ENCODE peak calls at places on chromosomes 3 and 15, in seven cellular contexts. M is tibial nerve, Y is lower lobe of right lung, E is fibroblast of lung, U is prostate gland, T is psoas muscle, A is endothelial cell of umbilical vein. B is an unnamed sample.

GRCh38 chr3:64880926-64881325 is 193.1 kb upstream of the ADAMTS9 start:
- DNase-seq in M (no peak), Y (no peak), E (no peak), U (no peak), T (no peak), A (peak; percentile 62), B (no peak)

GRCh38 chr3:16171009-16171408 is 3.5 kb upstream of the GALNT15 start:
- DNase-seq in M (no peak), Y (no peak), E (no peak), U (no peak), T (no peak), A (no peak), B (no peak)

GRCh38 chr3:17151598-17152373 is 267.0 kb downstream of the PLCL2 start:
- DNase-seq in M (no peak), Y (no peak), E (no peak), U (no peak), T (peak; percentile 21), A (no peak), B (no peak)

GRCh38 chr15:30859091-30859874 is 44.4 kb upstream of the FAN1 start:
- DNase-seq in M (no peak), Y (no peak), E (peak; percentile 16), U (no peak), T (no peak), A (peak; percentile 62), B (peak; percentile 47)

GRCh38 chr3:190486201-190486865 is 27.6 kb upstream of the IL1RAP start:
- DNase-seq in M (no peak), Y (no peak), E (peak; percentile 69), U (no peak), T (no peak), A (peak; percentile 81), B (no peak)

GRCh38 chr3:160061525-160061924 is 72.9 kb downstream of the IL12A start:
- DNase-seq in M (no peak), Y (no peak), E (no peak), U (no peak), T (no peak), A (no peak), B (no peak)

GRCh38 chr3:74393426-74393825 is 221.0 kb downstream of the CNTN3 start:
- DNase-seq in M (no peak), Y (no peak), E (no peak), U (no peak), T (no peak), A (no peak), B (no peak)

GRCh38 chr3:36063992-36064391 is 316.3 kb upstream of the STAC start:
- DNase-seq in M (no peak), Y (no peak), E (peak; percentile 34), U (no peak), T (no peak), A (no peak), B (no peak)

GRCh38 chr15:28975766-28976179 is 90.0 kb downstream of the APBA2 start:
- DNase-seq in M (no peak), Y (no peak), E (peak; percentile 43), U (no peak), T (no peak), A (peak; percentile 32), B (peak; percentile 76)

GRCh38 chr15:80934761-80935221 is 54.8 kb downstream of the MESD start:
- DNase-seq in M (no peak), Y (no peak), E (peak; percentile 85), U (no peak), T (no peak), A (peak; percentile 63), B (no peak)

GRCh38 chr3:196903740-196904139 is 36.0 kb downstream of the SENP5 start:
- DNase-seq in M (no peak), Y (no peak), E (no peak), U (no peak), T (no peak), A (no peak), B (no peak)

GRCh38 chr3:194711913-194712312 is 26.2 kb downstream of the FAM43A start:
- DNase-seq in M (no peak), Y (no peak), E (peak; percentile 93), U (no peak), T (peak; percentile 22), A (peak; percentile 97), B (no peak)

GRCh38 chr3:175185903-175186302 is 326.8 kb downstream of the NAALADL2 start:
- DNase-seq in M (no peak), Y (no peak), E (no peak), U (no peak), T (no peak), A (no peak), B (no peak)

GRCh38 chr3:39052613-39053012 is 797 bp downstream of the WDR48 start:
- DNase-seq in M (no peak), Y (no peak), E (no peak), U (no peak), T (no peak), A (no peak), B (no peak)

GRCh38 chr3:153221748-153222162 is 59.7 kb downstream of the RAP2B start:
- DNase-seq in M (peak; percentile 16), Y (peak; percentile 60), E (peak; percentile 99), U (no peak), T (peak; percentile 40), A (peak; percentile 95), B (no peak)

GRCh38 chr3:56818156-56818985 is 16.6 kb upstream of the ARHGEF3 start:
- DNase-seq in M (no peak), Y (no peak), E (no peak), U (no peak), T (no peak), A (no peak), B (no peak)

GRCh38 chr3:134860141-134860540 is 65.1 kb downstream of the EPHB1 start:
- DNase-seq in M (no peak), Y (no peak), E (no peak), U (no peak), T (no peak), A (no peak), B (no peak)

GRCh38 chr15:64566102-64566501 is 105.7 kb downstream of the ZNF609 start:
- DNase-seq in M (no peak), Y (no peak), E (no peak), U (no peak), T (no peak), A (no peak), B (no peak)

GRCh38 chr3:195356151-195357086 is 85.5 kb upstream of the XXYLT1 start:
- DNase-seq in M (no peak), Y (no peak), E (peak; percentile 19), U (no peak), T (peak; percentile 37), A (no peak), B (no peak)

GRCh38 chr3:47475029-47475569 is 642 bp downstream of the SCAP start:
- DNase-seq in M (no peak), Y (no peak), E (peak; percentile 29), U (no peak), T (no peak), A (peak; percentile 63), B (peak; percentile 33)

DNA sequence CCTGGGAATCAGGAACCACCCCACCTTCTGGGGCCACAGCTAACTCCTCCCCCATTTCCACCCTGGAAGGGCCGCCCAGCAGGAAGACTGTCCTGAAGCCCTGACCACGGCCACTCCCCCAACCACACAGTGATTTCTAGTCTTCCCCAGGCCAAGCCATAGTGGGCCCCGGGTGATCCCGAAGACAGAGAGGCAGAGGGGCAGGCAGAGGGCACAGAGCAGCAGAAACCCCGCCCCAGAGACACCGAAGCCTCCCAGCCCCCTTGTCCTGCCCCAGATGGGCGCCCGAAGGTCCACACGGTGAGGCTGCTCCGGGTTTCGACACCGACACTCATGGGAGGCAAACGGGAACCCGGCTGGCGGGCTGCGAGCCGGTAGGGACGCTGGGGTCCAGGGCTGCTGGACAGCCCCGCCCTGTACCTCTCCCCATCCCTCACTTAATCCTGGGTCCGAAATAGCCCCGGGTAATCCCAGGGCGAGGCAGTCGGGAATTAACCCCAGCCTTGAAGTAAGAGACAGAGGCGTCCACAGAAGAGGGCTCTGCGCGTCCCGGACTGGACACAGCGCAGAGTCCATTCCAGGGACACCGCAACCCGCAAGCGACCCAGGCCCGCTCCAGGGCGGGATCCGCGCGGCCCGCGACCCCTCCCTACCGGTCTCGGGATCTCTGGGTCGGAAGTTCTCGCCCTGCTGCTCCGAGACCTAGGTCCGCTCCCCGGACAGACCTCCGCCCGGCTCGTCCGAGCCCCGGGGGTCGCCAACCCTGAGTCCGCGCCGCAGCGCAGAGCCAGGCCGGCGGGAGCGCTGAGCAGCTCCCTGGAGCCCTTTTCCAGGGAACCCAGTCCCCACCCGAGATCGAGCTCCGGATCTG is 138.2 kb downstream of the NUP210 start:
- DNase-seq in M (no peak), Y (peak; percentile 50), E (no peak), U (peak; percentile 35), T (peak; percentile 45), A (no peak), B (peak; percentile 67)
- H3K4me3 ChIP-seq in M (peak overlapping the region; percentile 61), Y (peak overlapping the region; percentile 58), E (no peak overlapping the region), U (peak overlapping the region; percentile 36), T (peak overlapping the region; percentile 56), A (no peak overlapping the region), B (peak overlapping the region; percentile 47)

DNA sequence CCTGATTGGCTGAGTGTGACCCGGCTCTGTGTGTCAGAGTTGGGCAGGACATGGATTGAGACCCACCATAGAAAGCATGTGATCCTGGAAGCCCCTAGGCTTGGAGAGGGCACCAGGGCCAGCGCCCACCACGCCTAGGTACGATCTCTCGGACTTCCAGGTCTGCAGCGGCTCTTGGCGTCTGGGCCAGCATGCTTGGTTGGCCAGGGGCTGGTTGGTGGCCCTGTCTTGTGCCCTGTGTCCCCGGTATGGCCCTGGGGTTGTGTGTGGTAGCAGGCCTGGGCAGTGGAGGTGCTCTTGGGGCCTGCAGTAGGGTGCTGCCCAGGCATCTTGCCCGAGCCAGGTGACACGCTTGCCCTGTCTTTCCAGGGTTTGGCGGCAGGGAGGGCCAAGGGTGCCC is 210.6 kb downstream of the UBE3A start:
- DNase-seq in M (no peak), Y (no peak), E (no peak), U (no peak), T (no peak), A (no peak), B (no peak)
- H3K9me3 ChIP-seq in M (peaks cover 99% of the 10 kb centered on the region), Y (peaks cover 9% of the 10 kb centered on the region), E (no peaks in the 10 kb centered on the region), U (no peaks in the 10 kb centered on the region), T (no peaks in the 10 kb centered on the region), A (peaks cover 2% of the 10 kb centered on the region), B (no peaks in the 10 kb centered on the region)

DNA sequence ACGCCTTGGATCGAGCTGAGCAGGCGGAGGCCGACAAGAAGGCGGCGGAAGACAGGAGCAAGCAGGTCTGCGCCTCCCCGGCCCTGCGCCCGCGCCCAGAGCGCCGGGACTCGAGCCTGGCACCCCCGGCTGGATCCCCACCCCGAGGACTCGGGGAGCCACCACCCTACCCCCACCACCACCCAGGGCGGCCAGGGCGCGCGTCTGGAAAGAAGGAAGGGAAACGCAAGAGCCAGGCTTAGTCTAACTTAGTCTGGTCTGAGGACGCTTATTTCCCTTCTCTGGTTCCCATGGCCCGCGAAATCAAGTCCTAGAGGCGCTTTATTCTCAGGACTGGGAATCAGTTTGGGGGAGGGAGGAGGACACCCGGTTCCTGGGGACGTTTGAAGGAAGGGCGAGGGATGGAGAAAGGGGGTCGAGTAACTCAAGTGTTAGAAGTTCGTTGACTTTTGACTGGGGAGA is 363 bp downstream of the TPM1 start:
- DNase-seq in M (no peak), Y (no peak), E (no peak), U (no peak), T (peak; percentile 36), A (peak; percentile 47), B (peak; percentile 40)
- H3K4me1 ChIP-seq in M (peaks cover 16% of the 10 kb centered on the region), Y (peaks cover 31% of the 10 kb centered on the region), E (peaks cover 14% of the 10 kb centered on the region), U (peaks cover 5% of the 10 kb centered on the region), T (peaks cover 35% of the 10 kb centered on the region), A (peaks cover 38% of the 10 kb centered on the region), B (peaks cover 41% of the 10 kb centered on the region)

GRCh38 chr15:77819271-77819806 is 186.6 kb upstream of the LINGO1 start:
- DNase-seq in M (no peak), Y (no peak), E (no peak), U (no peak), T (no peak), A (no peak), B (peak; percentile 68)
- H3K4me3 ChIP-seq in M (peak overlapping the region; percentile 46), Y (peak overlapping the region; percentile 25), E (no peak overlapping the region), U (peak overlapping the region; percentile 24), T (peak overlapping the region; percentile 61), A (no peak overlapping the region), B (peak overlapping the region; percentile 46)

B was measured in HAP-1.